ENCODE peak calls at places on chromosomes 3 and 15, in six cellular contexts. S is upper lobe of right lung; H is stomach; O is left lung; J is CD4-positive, CD25-positive, alpha-beta regulatory T cell; W is aorta. G is an unnamed sample.

GRCh38 chr3:43620953-43621405 is 832 bp downstream of the ANO10 start:
- DNase-seq in S (no peak), H (no peak), O (no peak), J (no peak), W (no peak), G (no peak)

GRCh38 chr15:83289160-83289559 is 4.7 kb upstream of the BNC1 start:
- DNase-seq in S (no peak), H (no peak), O (no peak), J (no peak), W (no peak), G (no peak)

GRCh38 chr3:161096771-161097367 is 8.3 kb downstream of the B3GALNT1 start:
- DNase-seq in S (no peak), H (peak; percentile 34), O (no peak), J (no peak), W (no peak), G (peak; percentile 6)

GRCh38 chr3:158727499-158728377 is 4.5 kb downstream of the RARRES1 start:
- DNase-seq in S (no peak), H (peak; percentile 45), O (no peak), J (peak; percentile 26), W (no peak), G (peak; percentile 45)

GRCh38 chr15:86555939-86556725 is 476.5 kb downstream of the AGBL1 start:
- DNase-seq in S (no peak), H (no peak), O (no peak), J (no peak), W (no peak), G (no peak)

GRCh38 chr3:33315826-33316225 is 38.6 kb downstream of the FBXL2 start:
- DNase-seq in S (no peak), H (no peak), O (no peak), J (no peak), W (no peak), G (no peak)

GRCh38 chr15:31338879-31339557 is 12.4 kb downstream of the KLF13 start:
- DNase-seq in S (peak; percentile 85), H (no peak), O (no peak), J (no peak), W (peak; percentile 81), G (no peak)

GRCh38 chr3:66497288-66497972 is 3.4 kb downstream of the LRIG1 start:
- DNase-seq in S (no peak), H (no peak), O (no peak), J (no peak), W (no peak), G (peak; percentile 41)

GRCh38 chr15:31481157-31481556 is 154.5 kb downstream of the KLF13 start:
- DNase-seq in S (no peak), H (peak; percentile 7), O (no peak), J (no peak), W (no peak), G (no peak)

GRCh38 chr3:16478516-16478915 is 35.0 kb downstream of the RFTN1 start:
- DNase-seq in S (no peak), H (no peak), O (no peak), J (no peak), W (no peak), G (no peak)

GRCh38 chr3:153138267-153139210 is 23.5 kb upstream of the RAP2B start:
- DNase-seq in S (peak; percentile 84), H (peak; percentile 70), O (no peak), J (no peak), W (peak; percentile 81), G (no peak)

GRCh38 chr15:64897345-64897985 is 14.2 kb upstream of the ANKDD1A start:
- DNase-seq in S (peak; percentile 77), H (peak; percentile 74), O (peak; percentile 89), J (no peak), W (peak; percentile 89), G (no peak)
- H3K4me1 ChIP-seq in S (peaks cover 58% of the 10 kb centered on the region), H (peaks cover 53% of the 10 kb centered on the region), O (peaks cover 79% of the 10 kb centered on the region), J (peaks cover 56% of the 10 kb centered on the region), W (no peaks in the 10 kb centered on the region), G (peaks cover 67% of the 10 kb centered on the region)

GRCh38 chr15:59392299-59392698 is 19.6 kb upstream of the MYO1E start:
- DNase-seq in S (no peak), H (no peak), O (no peak), J (no peak), W (no peak), G (no peak)

GRCh38 chr15:59396660-59397059 is 24.0 kb upstream of the MYO1E start:
- DNase-seq in S (no peak), H (no peak), O (no peak), J (no peak), W (no peak), G (no peak)

GRCh38 chr15:59396211-59396610 is 23.5 kb upstream of the MYO1E start:
- DNase-seq in S (no peak), H (no peak), O (no peak), J (no peak), W (no peak), G (no peak)

GRCh38 chr15:59398220-59398619 is 25.5 kb upstream of the MYO1E start:
- DNase-seq in S (no peak), H (no peak), O (no peak), J (no peak), W (no peak), G (no peak)

DNA sequence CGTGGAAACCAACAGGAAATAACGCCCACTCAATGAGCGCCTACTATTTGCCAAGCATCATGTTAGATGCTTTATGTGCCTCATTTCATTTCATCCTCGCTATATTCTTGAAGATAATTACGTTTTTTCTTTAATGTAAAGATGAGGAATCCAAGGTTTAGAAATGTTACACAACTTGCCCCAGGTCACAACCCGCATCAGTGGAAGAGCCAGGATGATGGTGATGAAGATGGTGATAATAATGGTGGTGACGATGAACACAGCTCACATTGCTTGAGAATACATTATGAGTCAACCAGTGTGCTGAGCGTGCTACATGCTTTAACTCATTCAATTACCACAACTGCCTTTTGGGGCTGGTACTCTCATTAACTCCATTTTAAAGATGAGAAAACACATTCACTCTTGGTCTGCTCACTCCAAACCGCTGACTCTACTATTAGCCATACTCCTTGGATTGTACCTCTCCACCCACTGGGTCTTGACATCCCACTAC is 21.5 kb upstream of the MYO1E start:
- DNase-seq in S (no peak), H (no peak), O (no peak), J (no peak), W (no peak), G (no peak)
- H3K27ac ChIP-seq in S (no peak overlapping the region), H (no peak overlapping the region), O (no peak overlapping the region), J (no peak overlapping the region), W (no peak overlapping the region), G (no peak overlapping the region)

GRCh38 chr15:70054366-70054765 is 43.4 kb downstream of the TLE3 start:
- DNase-seq in S (no peak), H (no peak), O (peak; percentile 60), J (no peak), W (peak; percentile 70), G (no peak)
- H3K36me3 ChIP-seq in S (peaks cover 100% of the 10 kb centered on the region), H (peaks cover 100% of the 10 kb centered on the region), O (no peaks in the 10 kb centered on the region), J (peaks cover 88% of the 10 kb centered on the region), W (peaks cover 15% of the 10 kb centered on the region), G (peaks cover 89% of the 10 kb centered on the region)

GRCh38 chr15:92037446-92037845 is 183.9 kb downstream of the SLCO3A1 start:
- DNase-seq in S (no peak), H (no peak), O (no peak), J (no peak), W (no peak), G (no peak)

GRCh38 chr15:92033319-92033718 is 179.8 kb downstream of the SLCO3A1 start:
- DNase-seq in S (no peak), H (no peak), O (no peak), J (no peak), W (no peak), G (no peak)

GRCh38 chr15:92033723-92034122 is 180.2 kb downstream of the SLCO3A1 start:
- DNase-seq in S (no peak), H (no peak), O (no peak), J (no peak), W (no peak), G (no peak)

GRCh38 chr15:92034227-92034626 is 180.7 kb downstream of the SLCO3A1 start:
- DNase-seq in S (no peak), H (no peak), O (no peak), J (no peak), W (no peak), G (no peak)

DNA sequence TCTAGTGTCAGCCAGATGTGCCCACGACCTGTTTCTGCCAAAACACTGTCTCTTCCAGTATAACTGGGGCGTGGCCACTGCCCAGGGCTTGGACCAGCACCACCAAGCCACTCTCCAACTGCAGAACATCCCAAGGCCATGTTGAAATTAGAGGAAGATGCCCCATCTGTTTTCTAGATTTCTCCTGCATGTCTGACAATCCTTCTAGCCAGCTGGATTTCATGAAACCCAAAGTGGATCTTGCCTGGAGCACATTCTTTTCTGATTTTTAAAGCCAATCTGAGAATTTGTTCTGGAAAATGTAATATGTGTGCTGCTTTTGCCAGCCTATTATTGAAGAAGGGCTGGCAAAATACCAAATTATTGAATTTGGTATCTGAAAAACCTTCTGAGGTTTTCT is 182.5 kb downstream of the SLCO3A1 start:
- DNase-seq in S (no peak), H (no peak), O (no peak), J (no peak), W (no peak), G (no peak)
- H3K4me1 ChIP-seq in S (peaks cover 13% of the 10 kb centered on the region), H (no peaks in the 10 kb centered on the region), O (peaks cover 13% of the 10 kb centered on the region), J (no peaks in the 10 kb centered on the region), W (peaks cover 11% of the 10 kb centered on the region), G (peaks cover 9% of the 10 kb centered on the region)

DNA sequence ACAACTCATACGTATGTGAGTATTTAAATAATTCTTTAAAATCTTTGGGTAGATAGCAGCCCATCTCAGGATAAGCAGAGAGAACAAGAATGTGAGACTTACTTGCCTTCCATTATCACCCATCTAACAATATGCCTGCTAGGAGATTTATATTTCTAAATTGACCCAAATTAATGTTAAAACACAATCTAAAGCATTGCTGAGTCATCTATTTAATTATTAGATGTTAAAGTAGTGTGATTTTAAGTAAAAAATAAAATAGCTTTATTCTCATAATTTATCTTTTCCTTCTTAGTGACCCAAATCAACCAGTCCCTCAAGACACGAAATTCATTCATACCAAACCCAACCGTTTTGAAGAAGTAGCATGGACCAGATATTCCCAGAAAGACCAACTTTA is 578.9 kb upstream of the NAALADL2 start:
- DNase-seq in S (no peak), H (no peak), O (no peak), J (no peak), W (no peak), G (no peak)
- H3K27ac ChIP-seq in S (no peak overlapping the region), H (no peak overlapping the region), O (no peak overlapping the region), J (no peak overlapping the region), W (no peak overlapping the region), G (no peak overlapping the region)

GRCh38 chr3:58157649-58158048 is 53.1 kb downstream of the DNASE1L3 start:
- DNase-seq in S (no peak), H (no peak), O (no peak), J (no peak), W (no peak), G (no peak)
- H3K36me3 ChIP-seq in S (peaks cover 67% of the 10 kb centered on the region), H (peaks cover 96% of the 10 kb centered on the region), O (no peaks in the 10 kb centered on the region), J (peaks cover 36% of the 10 kb centered on the region), W (peaks cover 3% of the 10 kb centered on the region), G (peaks cover 11% of the 10 kb centered on the region)

GRCh38 chr3:45041666-45042065 is 15.6 kb downstream of the CLEC3B start:
- DNase-seq in S (no peak), H (no peak), O (no peak), J (no peak), W (no peak), G (no peak)
- H3K4me1 ChIP-seq in S (peaks cover 11% of the 10 kb centered on the region), H (peaks cover 13% of the 10 kb centered on the region), O (peaks cover 53% of the 10 kb centered on the region), J (peaks cover 3% of the 10 kb centered on the region), W (no peaks in the 10 kb centered on the region), G (peaks cover 19% of the 10 kb centered on the region)